ENCODE peak calls at places on chromosomes 5 and 9, in nine cellular contexts. G, V, T, I, X, O, U, S and E are unnamed samples.

GRCh38 chr5:173802670-173803165 is 85.4 kb upstream of the CPEB4 start:
- DNase-seq in T (peak), S (peak), U (peak), G (peak), V (no peak), O (peak), I (no peak), X (peak), E (peak)

GRCh38 chr5:141604318-141604717 is 14.5 kb downstream of the DIAPH1 start:
- DNase-seq in T (peak), S (peak), V (peak), X (peak), U (peak), O (peak), G (peak), I (no peak), E (no peak)

GRCh38 chr5:33369470-33370134 is 71.2 kb upstream of the TARS1 start:
- DNase-seq in O (peak), G (no peak), T (peak), V (no peak), S (no peak), X (peak), U (no peak), I (no peak), E (no peak)

GRCh38 chr5:177372910-177373309 is 11.3 kb upstream of the SLC34A1 start:
- DNase-seq in S (no peak), V (no peak), G (no peak), I (no peak), X (no peak), T (no peak), O (no peak), U (no peak), E (no peak)

GRCh38 chr5:37740331-37741066 is 99.3 kb downstream of the GDNF start:
- DNase-seq in V (no peak), U (no peak), X (peak), I (no peak), G (no peak), T (peak), S (no peak), O (peak), E (no peak)

GRCh38 chr5:65102826-65103673 is 334.3 kb downstream of the CWC27 start:
- DNase-seq in V (no peak), I (peak), G (peak), S (peak), U (peak), X (peak), O (peak), T (peak), E (peak)

GRCh38 chr5:95900383-95900958 is 61.2 kb downstream of the ELL2 start:
- DNase-seq in G (no peak), T (peak), O (peak), X (peak), V (no peak), U (peak), S (no peak), I (no peak), E (no peak)

GRCh38 chr9:93203713-93204469 is 20.0 kb downstream of the WNK2 start:
- DNase-seq in O (no peak), I (no peak), T (no peak), U (no peak), V (no peak), S (no peak), X (no peak), G (no peak), E (no peak)

GRCh38 chr9:107866912-107867311 is 377.3 kb upstream of the KLF4 start:
- DNase-seq in O (peak), S (no peak), X (peak), G (no peak), V (no peak), T (peak), U (peak), I (no peak), E (no peak)

GRCh38 chr5:44542470-44542869 is 153.2 kb upstream of the FGF10 start:
- DNase-seq in X (no peak), U (no peak), G (no peak), S (no peak), V (no peak), O (no peak), I (no peak), T (no peak), E (no peak)

GRCh38 chr9:88447431-88447830 is 59.2 kb downstream of the SPIN1 start:
- DNase-seq in U (no peak), O (no peak), X (no peak), I (no peak), V (no peak), G (no peak), S (no peak), T (no peak), E (no peak)

GRCh38 chr5:5492087-5492933 is 69.8 kb downstream of the ICE1 start:
- DNase-seq in S (peak), X (peak), O (peak), U (peak), I (no peak), V (no peak), T (peak), G (peak), E (no peak)

GRCh38 chr5:172979778-172980177 is 3.8 kb upstream of the ATP6V0E1 start:
- DNase-seq in S (no peak), O (peak), V (no peak), U (no peak), X (peak), G (no peak), I (no peak), T (peak), E (no peak)

GRCh38 chr5:58263291-58263690 is 196.6 kb downstream of the PLK2 start:
- DNase-seq in O (no peak), U (no peak), T (no peak), S (no peak), I (no peak), G (no peak), X (no peak), V (no peak), E (no peak)

GRCh38 chr5:159601216-159601615 is 270.9 kb upstream of the IL12B start:
- DNase-seq in G (no peak), S (no peak), V (no peak), T (no peak), O (peak), I (no peak), U (no peak), X (peak), E (no peak)

GRCh38 chr5:127070243-127070642 is 3.1 kb downstream of the C5orf63 start:
- DNase-seq in G (no peak), U (no peak), I (no peak), T (no peak), O (no peak), V (no peak), X (peak), S (no peak), E (no peak)

GRCh38 chr5:127074466-127074865 is 1.2 kb upstream of the C5orf63 start:
- DNase-seq in O (peak), X (no peak), U (no peak), T (no peak), G (no peak), S (no peak), V (no peak), I (no peak), E (no peak)

GRCh38 chr5:127077346-127077745 is 4.0 kb upstream of the C5orf63 start:
- DNase-seq in G (no peak), O (no peak), U (no peak), V (no peak), S (no peak), I (no peak), X (no peak), T (no peak), E (no peak)

GRCh38 chr5:127076730-127077129 is 3.4 kb upstream of the C5orf63 start:
- DNase-seq in X (peak), G (peak), I (no peak), U (no peak), O (peak), S (no peak), T (peak), V (no peak), E (no peak)

DNA sequence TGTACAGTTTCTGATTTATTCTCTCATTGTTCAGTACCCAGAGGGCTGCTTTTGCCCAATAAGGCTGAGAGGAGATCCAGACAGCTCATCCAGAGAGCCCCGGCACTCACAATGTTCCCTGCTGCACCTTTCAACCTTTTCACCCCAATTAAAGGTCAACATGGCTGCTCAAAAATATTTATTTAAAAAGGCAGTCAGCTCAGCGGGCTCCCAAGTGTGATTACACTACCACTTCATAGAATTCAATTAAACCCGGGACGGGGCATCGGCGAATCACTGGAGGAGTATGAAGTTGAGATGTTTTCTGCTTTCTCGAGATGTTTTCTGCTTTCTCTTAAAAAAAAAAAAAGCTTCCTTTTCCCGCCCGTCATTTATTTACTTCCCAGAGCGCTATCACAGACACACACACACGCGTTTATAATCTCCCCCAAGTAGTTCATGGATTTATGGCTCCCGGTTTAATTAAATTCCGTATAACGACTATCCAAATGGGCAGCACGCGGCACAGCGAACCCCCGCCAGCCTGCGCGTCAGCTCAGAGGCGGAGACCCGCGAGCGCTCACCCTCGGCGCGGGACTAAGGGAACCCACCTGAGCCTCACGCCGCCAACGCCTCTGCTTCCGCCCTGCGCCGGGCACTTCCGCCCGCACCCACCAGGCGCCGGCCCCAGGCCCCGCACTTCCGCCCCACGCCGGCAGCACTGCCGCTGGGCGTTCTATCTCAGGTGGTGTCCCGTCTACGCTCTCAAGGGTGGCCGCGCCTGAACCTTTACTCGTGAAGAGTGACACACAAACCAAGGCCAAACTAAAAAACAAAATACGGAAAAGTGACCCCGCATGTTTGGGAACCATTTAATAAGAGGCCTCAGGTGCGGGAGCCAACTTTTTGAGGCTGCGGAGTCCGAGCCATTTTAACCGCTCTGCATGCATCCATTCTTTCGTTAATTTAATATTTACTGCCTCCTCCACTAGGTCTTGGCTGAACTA is at the start of gene C5orf63:
- DNase-seq in V (no peak), U (peak), S (peak), I (peak), X (peak), T (peak), G (peak), O (peak), E (peak)
- TF ChIP-seq CTCF in V (no peak), U (peak), S (no peak), I (no peak), X (peak), T (no peak), G (no peak), O (no peak), E (peak)

GRCh38 chr5:52134013-52134650 is 653.6 kb upstream of the ITGA1 start:
- DNase-seq in X (no peak), U (no peak), S (no peak), T (no peak), O (no peak), I (no peak), V (no peak), G (no peak), E (no peak)

GRCh38 chr5:52139888-52140580 is 647.7 kb upstream of the ITGA1 start:
- DNase-seq in G (no peak), S (no peak), X (no peak), U (no peak), V (no peak), T (no peak), O (no peak), I (no peak), E (no peak)
- TF ChIP-seq CTCF in G (no peak), S (no peak), X (no peak), U (no peak), V (no peak), T (no peak), O (no peak), I (no peak), E (no peak)

DNA sequence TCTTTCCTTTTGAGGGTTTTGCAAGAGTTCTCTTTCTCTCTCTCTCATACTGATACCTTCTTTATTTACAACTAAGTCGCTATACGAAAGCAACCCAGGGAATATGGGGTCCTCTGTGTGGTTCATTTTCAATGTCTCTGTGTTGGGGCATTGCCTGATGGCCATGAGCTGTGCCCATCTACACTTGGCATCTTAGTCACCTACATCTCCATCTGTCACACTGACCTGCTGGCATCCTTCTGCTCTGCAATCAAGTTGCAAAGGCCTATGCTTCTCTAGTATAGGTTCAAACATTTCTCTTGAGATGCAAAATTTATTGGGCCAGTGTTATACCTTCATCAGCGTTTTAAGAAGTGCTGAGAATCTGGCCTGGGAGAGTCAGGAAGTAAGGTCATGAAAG is 228.2 kb downstream of the MTRR start:
- DNase-seq in T (no peak), S (no peak), X (no peak), U (no peak), G (no peak), O (no peak), V (no peak), I (no peak), E (no peak)
- TF ChIP-seq CTCF in T (no peak), S (no peak), X (no peak), U (no peak), G (no peak), O (no peak), V (no peak), I (no peak), E (no peak)

GRCh38 chr9:125758986-125759811 is 12.0 kb downstream of the PBX3 start:
- DNase-seq in G (no peak), V (no peak), I (no peak), U (no peak), S (no peak), O (no peak), X (peak), T (no peak), E (peak)
- TF ChIP-seq CTCF in G (no peak), V (no peak), I (no peak), U (no peak), S (no peak), O (no peak), X (no peak), T (no peak), E (no peak)

DNA sequence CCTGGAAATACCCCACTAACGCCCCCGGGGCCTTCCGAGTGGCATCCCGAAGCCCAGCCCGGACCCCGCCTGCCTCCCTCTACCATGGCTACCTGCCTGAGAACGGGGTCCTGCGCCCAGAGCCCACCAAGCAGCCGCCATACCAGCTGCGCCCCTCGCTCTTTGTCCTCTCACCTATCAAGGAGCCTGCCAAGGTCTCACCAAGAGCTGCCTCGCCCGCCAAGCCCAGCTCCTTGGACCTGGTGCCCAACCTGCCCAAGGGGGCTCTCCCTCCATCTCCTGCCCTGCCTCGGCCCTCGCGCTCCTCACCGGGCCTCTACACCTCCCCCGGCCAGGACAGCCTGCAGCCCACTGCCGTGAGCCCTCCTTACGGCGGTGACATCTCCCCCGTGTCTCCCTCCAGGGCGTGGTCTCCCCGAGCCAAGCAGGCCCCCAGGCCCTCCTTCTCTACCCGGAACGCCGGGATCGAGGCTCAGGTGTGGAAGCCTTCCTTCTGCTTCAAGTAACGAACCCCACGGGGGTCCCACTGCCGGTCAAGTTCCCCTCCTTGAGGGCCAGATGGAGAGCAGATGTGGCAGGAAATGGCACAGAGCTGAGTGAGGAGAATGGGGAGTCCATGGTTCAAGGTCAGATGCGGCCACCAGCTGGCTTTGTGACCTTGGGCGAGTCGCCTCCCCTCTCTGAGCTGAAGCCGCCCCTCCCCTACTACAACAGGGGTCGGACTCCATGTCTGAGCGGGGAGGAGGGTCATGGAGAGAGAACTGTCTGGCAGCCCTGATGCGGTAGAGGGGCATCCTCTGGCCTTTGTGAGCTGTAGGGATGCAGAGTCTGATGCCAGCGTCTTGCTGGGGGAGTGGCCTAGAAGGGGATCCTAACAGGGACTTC is 9.6 kb downstream of the SYNPO start:
- DNase-seq in U (no peak), O (no peak), X (no peak), T (no peak), V (no peak), I (no peak), G (no peak), S (no peak), E (no peak)
- TF ChIP-seq CTCF in U (no peak), O (no peak), X (no peak), T (no peak), V (no peak), I (no peak), G (no peak), S (no peak), E (no peak)

DNA sequence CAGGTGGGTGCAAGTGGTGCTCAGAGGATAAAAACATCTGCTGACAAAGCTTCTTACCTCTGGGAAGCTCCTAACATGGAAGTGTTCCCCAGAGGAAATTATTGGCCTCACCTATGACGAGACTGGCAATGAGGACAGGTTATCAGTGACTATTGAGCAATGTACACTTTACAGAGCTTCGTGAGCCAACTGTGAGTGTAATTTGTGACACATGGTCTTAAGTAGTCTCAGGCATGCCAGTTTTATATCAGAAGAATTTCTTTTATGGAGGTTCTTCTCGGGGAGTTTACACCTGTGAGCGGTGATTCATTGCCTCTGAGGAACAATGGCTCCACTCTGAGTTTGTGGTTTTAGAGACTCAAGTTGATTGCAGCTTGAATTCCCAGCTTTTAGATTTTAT is 11.3 kb downstream of the ANKDD1B start:
- DNase-seq in X (peak), S (no peak), U (peak), G (peak), I (no peak), O (no peak), V (no peak), T (peak), E (no peak)
- TF ChIP-seq CTCF in X (no peak), S (no peak), U (no peak), G (no peak), I (no peak), O (no peak), V (no peak), T (no peak), E (no peak)

DNA sequence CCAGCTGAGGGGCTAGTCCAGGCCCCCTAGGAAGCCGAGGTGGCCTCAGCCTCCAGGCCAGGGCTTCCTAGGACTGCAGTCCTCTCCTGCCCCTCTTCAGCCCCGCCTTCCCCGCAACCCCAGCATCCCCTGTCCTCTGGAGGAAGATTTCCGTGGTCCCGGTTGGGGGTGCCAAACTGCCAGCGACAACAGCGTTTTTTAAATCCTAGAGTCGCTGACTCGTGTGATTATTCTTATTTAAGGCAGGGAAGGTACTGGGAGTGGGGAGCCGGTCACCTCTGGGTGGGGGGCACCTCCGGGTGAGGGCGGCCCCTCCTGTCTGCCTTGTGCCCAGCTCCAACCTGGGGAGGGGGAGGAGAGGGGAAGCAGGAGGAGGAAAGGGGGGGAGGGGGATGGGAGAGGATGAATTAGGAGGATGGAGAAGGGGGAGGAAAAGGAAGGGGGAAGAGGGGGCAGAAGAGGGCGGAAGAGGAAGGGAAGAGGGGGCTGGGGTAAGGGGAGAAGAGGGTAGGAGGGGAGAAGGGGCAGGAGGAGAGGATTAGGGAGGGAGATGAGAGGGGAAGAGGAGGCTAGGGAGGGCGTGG is 173.1 kb upstream of the IER5L start:
- DNase-seq in X (no peak), T (no peak), G (no peak), I (peak), O (no peak), S (no peak), U (no peak), V (no peak), E (no peak)
- TF ChIP-seq CTCF in X (no peak), T (no peak), G (no peak), I (no peak), O (peak), S (no peak), U (no peak), V (no peak), E (no peak)